ENCODE peak calls at places on chromosomes 5 and 9, in ten cellular contexts. One of them, this sample, is unnamed.
A peak's percentile ranks its signal among the peaks of the same experiment; 100 is the strongest.

GRCh38 chr9:120904061-120904998 is 22.3 kb downstream of the TRAF1 start:
- DNase-seq in activated naive CD4-positive, alpha-beta T cell: no peak
- DNase-seq in HepG2: no peak
- DNase-seq in H54: no peak
- DNase-seq in fibroblast of mammary gland: no peak
- DNase-seq in endothelial cell: no peak
- DNase-seq in GM04504: no peak
- DNase-seq in HT1080: no peak
- DNase-seq in stimulated activated CD4-positive, alpha-beta T cell treated with anti-CD3 and anti-CD28 coated beads, Interleukin-4, amount 100 ng/mL, for 4 hours: no peak
- DNase-seq in C1 segment of cervical spinal cord: no peak
- DNase-seq in this sample: no peak

GRCh38 chr5:1722877-1723276 is 76.8 kb downstream of the MRPL36 start:
- DNase-seq in HT1080: no peak
- DNase-seq in H54: no peak
- DNase-seq in C1 segment of cervical spinal cord: no peak
- DNase-seq in activated naive CD4-positive, alpha-beta T cell: no peak
- DNase-seq in fibroblast of mammary gland: no peak
- DNase-seq in stimulated activated CD4-positive, alpha-beta T cell treated with anti-CD3 and anti-CD28 coated beads, Interleukin-4, amount 100 ng/mL, for 4 hours: no peak
- DNase-seq in HepG2: no peak
- DNase-seq in endothelial cell: no peak
- DNase-seq in GM04504: no peak
- DNase-seq in this sample: no peak

GRCh38 chr5:172413601-172414000 is 40.7 kb downstream of the SH3PXD2B start:
- DNase-seq in GM04504: no peak
- DNase-seq in activated naive CD4-positive, alpha-beta T cell: no peak
- DNase-seq in HepG2: no peak
- DNase-seq in C1 segment of cervical spinal cord: no peak
- DNase-seq in HT1080: no peak
- DNase-seq in H54: no peak
- DNase-seq in stimulated activated CD4-positive, alpha-beta T cell treated with anti-CD3 and anti-CD28 coated beads, Interleukin-4, amount 100 ng/mL, for 4 hours: no peak
- DNase-seq in fibroblast of mammary gland: peak; percentile 54
- DNase-seq in endothelial cell: no peak
- DNase-seq in this sample: no peak

GRCh38 chr5:77990020-77990419 is 213.9 kb upstream of the TBCA start:
- DNase-seq in GM04504: no peak
- DNase-seq in HT1080: peak; percentile 8
- DNase-seq in stimulated activated CD4-positive, alpha-beta T cell treated with anti-CD3 and anti-CD28 coated beads, Interleukin-4, amount 100 ng/mL, for 4 hours: no peak
- DNase-seq in C1 segment of cervical spinal cord: no peak
- DNase-seq in activated naive CD4-positive, alpha-beta T cell: no peak
- DNase-seq in H54: no peak
- DNase-seq in endothelial cell: no peak
- DNase-seq in fibroblast of mammary gland: no peak
- DNase-seq in HepG2: no peak
- DNase-seq in this sample: no peak

GRCh38 chr9:100639851-100640250 is 62.0 kb downstream of the CAVIN4 start:
- DNase-seq in HepG2: no peak
- DNase-seq in activated naive CD4-positive, alpha-beta T cell: no peak
- DNase-seq in GM04504: no peak
- DNase-seq in stimulated activated CD4-positive, alpha-beta T cell treated with anti-CD3 and anti-CD28 coated beads, Interleukin-4, amount 100 ng/mL, for 4 hours: no peak
- DNase-seq in fibroblast of mammary gland: no peak
- DNase-seq in C1 segment of cervical spinal cord: no peak
- DNase-seq in H54: no peak
- DNase-seq in endothelial cell: no peak
- DNase-seq in HT1080: no peak
- DNase-seq in this sample: no peak

GRCh38 chr9:81472701-81473100 is 216.6 kb downstream of the TLE1 start:
- DNase-seq in H54: no peak
- DNase-seq in endothelial cell: no peak
- DNase-seq in fibroblast of mammary gland: no peak
- DNase-seq in HT1080: no peak
- DNase-seq in GM04504: no peak
- DNase-seq in HepG2: no peak
- DNase-seq in stimulated activated CD4-positive, alpha-beta T cell treated with anti-CD3 and anti-CD28 coated beads, Interleukin-4, amount 100 ng/mL, for 4 hours: no peak
- DNase-seq in C1 segment of cervical spinal cord: no peak
- DNase-seq in activated naive CD4-positive, alpha-beta T cell: no peak
- DNase-seq in this sample: no peak

GRCh38 chr9:91803143-91803940 is 146.7 kb downstream of the ROR2 start:
- DNase-seq in HT1080: no peak
- DNase-seq in endothelial cell: no peak
- DNase-seq in fibroblast of mammary gland: peak; percentile 80
- DNase-seq in stimulated activated CD4-positive, alpha-beta T cell treated with anti-CD3 and anti-CD28 coated beads, Interleukin-4, amount 100 ng/mL, for 4 hours: no peak
- DNase-seq in H54: no peak
- DNase-seq in C1 segment of cervical spinal cord: no peak
- DNase-seq in activated naive CD4-positive, alpha-beta T cell: no peak
- DNase-seq in HepG2: no peak
- DNase-seq in GM04504: no peak
- DNase-seq in this sample: no peak

GRCh38 chr5:78995521-78995920 is 10.4 kb upstream of the ARSB start:
- DNase-seq in C1 segment of cervical spinal cord: no peak
- DNase-seq in H54: no peak
- DNase-seq in stimulated activated CD4-positive, alpha-beta T cell treated with anti-CD3 and anti-CD28 coated beads, Interleukin-4, amount 100 ng/mL, for 4 hours: no peak
- DNase-seq in fibroblast of mammary gland: no peak
- DNase-seq in HT1080: no peak
- DNase-seq in HepG2: no peak
- DNase-seq in activated naive CD4-positive, alpha-beta T cell: no peak
- DNase-seq in GM04504: no peak
- DNase-seq in endothelial cell: no peak
- DNase-seq in this sample: no peak

GRCh38 chr5:73122875-73123810 is 2.8 kb downstream of the TMEM171 start:
- DNase-seq in HT1080: peak; percentile 62
- DNase-seq in GM04504: peak; percentile 57
- DNase-seq in activated naive CD4-positive, alpha-beta T cell: no peak
- DNase-seq in H54: no peak
- DNase-seq in HepG2: no peak
- DNase-seq in C1 segment of cervical spinal cord: no peak
- DNase-seq in endothelial cell: no peak
- DNase-seq in fibroblast of mammary gland: peak; percentile 77
- DNase-seq in stimulated activated CD4-positive, alpha-beta T cell treated with anti-CD3 and anti-CD28 coated beads, Interleukin-4, amount 100 ng/mL, for 4 hours: no peak
- DNase-seq in this sample: no peak

GRCh38 chr9:103997861-103998370 is 96.2 kb upstream of the SMC2 start:
- DNase-seq in fibroblast of mammary gland: no peak
- DNase-seq in stimulated activated CD4-positive, alpha-beta T cell treated with anti-CD3 and anti-CD28 coated beads, Interleukin-4, amount 100 ng/mL, for 4 hours: no peak
- DNase-seq in activated naive CD4-positive, alpha-beta T cell: no peak
- DNase-seq in endothelial cell: no peak
- DNase-seq in GM04504: no peak
- DNase-seq in H54: no peak
- DNase-seq in C1 segment of cervical spinal cord: no peak
- DNase-seq in HT1080: no peak
- DNase-seq in HepG2: no peak
- DNase-seq in this sample: no peak

GRCh38 chr5:18043344-18043743 is 409.1 kb downstream of the TAF11L14 start:
- DNase-seq in C1 segment of cervical spinal cord: no peak
- DNase-seq in activated naive CD4-positive, alpha-beta T cell: no peak
- DNase-seq in endothelial cell: no peak
- DNase-seq in fibroblast of mammary gland: no peak
- DNase-seq in HT1080: peak; percentile 51
- DNase-seq in H54: no peak
- DNase-seq in HepG2: no peak
- DNase-seq in stimulated activated CD4-positive, alpha-beta T cell treated with anti-CD3 and anti-CD28 coated beads, Interleukin-4, amount 100 ng/mL, for 4 hours: no peak
- DNase-seq in GM04504: no peak
- DNase-seq in this sample: no peak